ENCODE peak calls at places on chromosomes 6 and 20, in six cellular contexts. A, U, O, V, K and J are unnamed samples.

GRCh38 chr6:44489912-44490604 is 102.6 kb downstream of the CDC5L start:
- DNase-seq in O (no peak), U (no peak), A (peak; percentile 90), K (no peak), V (peak; percentile 94), J (no peak)

GRCh38 chr6:128414943-128415342 is 105.5 kb downstream of the PTPRK start:
- DNase-seq in O (no peak), A (no peak), K (no peak), V (no peak), U (no peak), J (no peak)

GRCh38 chr20:1478566-1478965 is 11.9 kb upstream of the NSFL1C start:
- DNase-seq in K (no peak), V (peak; percentile 48), U (no peak), O (no peak), A (no peak), J (no peak)

GRCh38 chr6:84645563-84646266 is 118.7 kb downstream of the TBX18 start:
- DNase-seq in K (no peak), U (no peak), V (peak; percentile 51), A (peak; percentile 70), O (no peak), J (no peak)

GRCh38 chr6:71211799-71212198 is 76.8 kb upstream of the OGFRL1 start:
- DNase-seq in O (no peak), U (no peak), K (no peak), A (no peak), V (peak; percentile 38), J (no peak)

GRCh38 chr20:4978050-4978918 is 23.0 kb downstream of the SLC23A2 start:
- DNase-seq in A (no peak), O (no peak), V (no peak), U (no peak), K (no peak), J (no peak)

GRCh38 chr6:30493643-30494250 is 4.4 kb downstream of the HLA-E start:
- DNase-seq in U (peak; percentile 62), K (no peak), O (peak; percentile 31), A (no peak), V (no peak), J (peak; percentile 52)

GRCh38 chr6:34658605-34659218 is 37.9 kb downstream of the ILRUN start:
- DNase-seq in K (no peak), A (no peak), U (no peak), V (no peak), O (no peak), J (no peak)

GRCh38 chr20:40770564-40771307 is 81.7 kb upstream of the MAFB start:
- DNase-seq in V (no peak), A (no peak), O (peak; percentile 19), K (peak; percentile 25), U (no peak), J (no peak)

GRCh38 chr20:59627298-59627697 is 23.0 kb downstream of the PHACTR3 start:
- DNase-seq in V (no peak), A (no peak), U (no peak), O (no peak), K (no peak), J (no peak)

GRCh38 chr6:51292659-51293058 is 474.0 kb downstream of the TFAP2B start:
- DNase-seq in U (no peak), O (no peak), V (no peak), A (no peak), K (no peak), J (no peak)

GRCh38 chr6:132648828-132649227 is 10.2 kb downstream of the TAAR1 start:
- DNase-seq in U (no peak), O (no peak), A (no peak), K (no peak), V (no peak), J (no peak)

GRCh38 chr6:31784270-31784925 is 7.3 kb upstream of the VWA7 start:
- DNase-seq in V (no peak), U (no peak), K (no peak), O (no peak), A (no peak), J (no peak)

GRCh38 chr6:16223362-16223761 is 15.0 kb upstream of the GMPR start:
- DNase-seq in V (no peak), U (no peak), A (no peak), K (no peak), O (no peak), J (no peak)

GRCh38 chr20:39871013-39871412 is 818.0 kb downstream of the MAFB start:
- DNase-seq in K (no peak), V (no peak), O (no peak), A (no peak), U (no peak), J (no peak)

GRCh38 chr6:106961801-106962200 is 12.7 kb downstream of the CD24 start:
- DNase-seq in K (no peak), V (no peak), U (no peak), O (no peak), A (no peak), J (no peak)

GRCh38 chr20:54179946-54180345 is 6.2 kb upstream of the CYP24A1 start:
- DNase-seq in O (no peak), V (no peak), K (no peak), U (no peak), A (no peak), J (no peak)

GRCh38 chr6:132089173-132089572 is 138.0 kb upstream of the CCN2 start:
- DNase-seq in V (no peak), U (no peak), O (no peak), K (no peak), A (no peak), J (no peak)

GRCh38 chr6:28478518-28478917 is 35.2 kb upstream of the ZSCAN23 start:
- DNase-seq in U (no peak), K (no peak), A (no peak), O (no peak), V (no peak), J (no peak)

GRCh38 chr20:64233725-64234124 is 21.8 kb upstream of the PCMTD2 start:
- DNase-seq in K (peak; percentile 75), A (no peak), V (no peak), U (no peak), O (no peak), J (no peak)

GRCh38 chr6:148969679-148970078 is 222.8 kb downstream of the UST start:
- DNase-seq in K (peak; percentile 52), A (peak; percentile 92), O (no peak), U (no peak), V (peak; percentile 13), J (no peak)

GRCh38 chr6:12911387-12911960 is 194.9 kb downstream of the PHACTR1 start:
- DNase-seq in V (peak; percentile 61), O (no peak), K (no peak), A (peak; percentile 40), U (no peak), J (no peak)

GRCh38 chr20:9160760-9161159 is 91.9 kb downstream of the PLCB4 start:
- DNase-seq in K (no peak), V (peak; percentile 38), O (no peak), U (no peak), A (peak; percentile 10), J (no peak)

GRCh38 chr20:47320990-47321805 is 35.3 kb downstream of the ZMYND8 start:
- DNase-seq in A (no peak), K (no peak), O (no peak), U (no peak), V (no peak), J (no peak)

GRCh38 chr6:26202201-26202611 is 115.0 kb downstream of the HFE start:
- DNase-seq in V (no peak), K (no peak), O (no peak), A (no peak), U (no peak), J (no peak)

GRCh38 chr20:43543138-43543537 is 15.7 kb upstream of the SGK2 start:
- DNase-seq in V (no peak), U (no peak), O (no peak), K (no peak), A (no peak), J (no peak)

GRCh38 chr6:165227644-165228329 is 81.6 kb downstream of the C6orf118 start:
- DNase-seq in K (no peak), V (no peak), A (no peak), O (no peak), U (no peak), J (no peak)

GRCh38 chr6:11128608-11129007 is 17.1 kb upstream of the ERVFRD-1 start:
- DNase-seq in A (no peak), V (no peak), K (no peak), U (no peak), O (no peak), J (no peak)

GRCh38 chr6:11130605-11131004 is 19.1 kb upstream of the ERVFRD-1 start:
- DNase-seq in K (no peak), U (no peak), V (no peak), O (no peak), A (no peak), J (no peak)

GRCh38 chr6:11133281-11133680 is 21.8 kb upstream of the ERVFRD-1 start:
- DNase-seq in A (no peak), O (no peak), K (no peak), V (no peak), U (no peak), J (no peak)

GRCh38 chr6:11129908-11130565 is 18.5 kb upstream of the ERVFRD-1 start:
- DNase-seq in U (no peak), K (no peak), V (no peak), A (no peak), O (no peak), J (no peak)

GRCh38 chr6:11132191-11132590 is 20.7 kb upstream of the ERVFRD-1 start:
- DNase-seq in V (peak; percentile 64), K (no peak), O (no peak), U (no peak), A (no peak), J (no peak)
- H3K4me1 ChIP-seq in V (peaks cover 5% of the 10 kb centered on the region), K (peaks cover 5% of the 10 kb centered on the region), O (no peaks in the 10 kb centered on the region), U (no peaks in the 10 kb centered on the region), A (no peaks in the 10 kb centered on the region), J (no peaks in the 10 kb centered on the region)

GRCh38 chr6:41558033-41558807 is 12.0 kb downstream of the FOXP4 start:
- DNase-seq in A (no peak), U (no peak), O (no peak), K (no peak), V (no peak), J (no peak)
- H3K27me3 ChIP-seq in A (no peaks in the 10 kb centered on the region), U (no peaks in the 10 kb centered on the region), O (no peaks in the 10 kb centered on the region), K (no peaks in the 10 kb centered on the region), V (no peaks in the 10 kb centered on the region), J (no peaks in the 10 kb centered on the region)

GRCh38 chr6:42042108-42042507 is 8.2 kb upstream of the TAF8 start:
- DNase-seq in V (no peak), U (no peak), K (no peak), A (no peak), O (no peak), J (peak; percentile 33)

GRCh38 chr6:42046491-42047219 is 3.7 kb upstream of the TAF8 start:
- DNase-seq in A (peak; percentile 89), V (peak; percentile 64), O (no peak), K (no peak), U (no peak), J (peak; percentile 21)

GRCh38 chr6:42041131-42042055 is 8.9 kb upstream of the TAF8 start:
- DNase-seq in K (peak; percentile 30), V (peak; percentile 33), U (no peak), A (no peak), O (peak; percentile 57), J (no peak)

GRCh38 chr6:42045538-42046460 is 4.5 kb upstream of the TAF8 start:
- DNase-seq in K (peak; percentile 90), V (peak; percentile 94), U (peak; percentile 86), O (peak; percentile 96), A (peak; percentile 92), J (peak; percentile 90)

GRCh38 chr6:42043787-42044475 is 6.4 kb upstream of the TAF8 start:
- DNase-seq in K (peak; percentile 90), U (peak; percentile 92), A (peak; percentile 88), V (peak; percentile 95), O (peak; percentile 95), J (peak; percentile 90)
- H3K4me1 ChIP-seq in K (peaks cover 95% of the 10 kb centered on the region), U (peaks cover 80% of the 10 kb centered on the region), A (peaks cover 25% of the 10 kb centered on the region), V (peaks cover 53% of the 10 kb centered on the region), O (peaks cover 97% of the 10 kb centered on the region), J (peaks cover 76% of the 10 kb centered on the region)

GRCh38 chr6:90305800-90306448 is 9.3 kb upstream of the BACH2 start:
- DNase-seq in K (no peak), U (no peak), V (no peak), O (no peak), A (no peak), J (no peak)
- H3K27me3 ChIP-seq in K (peaks cover 3% of the 10 kb centered on the region), U (no peaks in the 10 kb centered on the region), V (peaks cover 19% of the 10 kb centered on the region), O (no peaks in the 10 kb centered on the region), A (peaks cover 25% of the 10 kb centered on the region), J (peaks cover 3% of the 10 kb centered on the region)